ENCODE peak calls at places on chromosomes 12 and 14, in seven cellular contexts. T, H, Z, X, O, D and Q are unnamed samples. For H3K27me3, the result is how much of the 10 kb centered on the place peaks cover.

GRCh38 chr12:6768385-6769002 is 2.3 kb downstream of the PTMS start:
- DNase-seq in T (no peak), H (no peak), Z (no peak), X (peak), O (no peak), D (no peak), Q (no peak)

GRCh38 chr12:16062611-16063010 is 151.5 kb downstream of the DERA start:
- DNase-seq in T (no peak), H (peak), Z (no peak), X (no peak), O (no peak), D (no peak), Q (no peak)

GRCh38 chr14:60090864-60091519 is 731 bp upstream of the PCNX4 start:
- DNase-seq in T (peak), H (peak), Z (peak), X (peak), O (no peak), D (peak), Q (peak)

GRCh38 chr14:105861985-105862465 is 335.6 kb downstream of the TMEM121 start:
- DNase-seq in T (no peak), H (no peak), Z (peak), X (no peak), O (no peak), D (no peak), Q (peak)

GRCh38 chr12:124537525-124538193 is 29.8 kb downstream of the NCOR2 start:
- DNase-seq in T (no peak), H (no peak), Z (no peak), X (no peak), O (no peak), D (no peak), Q (no peak)

GRCh38 chr14:69170848-69171247 is 17.9 kb upstream of the DCAF5 start:
- DNase-seq in T (no peak), H (no peak), Z (no peak), X (no peak), O (no peak), D (no peak), Q (no peak)

GRCh38 chr12:118359541-118359915 is 13.2 kb downstream of the TAOK3 start:
- DNase-seq in T (no peak), H (no peak), Z (peak), X (no peak), O (no peak), D (no peak), Q (no peak)

GRCh38 chr14:94407906-94408305 is 19.5 kb upstream of the SERPINA1 start:
- DNase-seq in T (no peak), H (no peak), Z (no peak), X (no peak), O (no peak), D (no peak), Q (no peak)

GRCh38 chr12:93857279-93857894 is 180.2 kb downstream of the CRADD start:
- DNase-seq in T (no peak), H (peak), Z (no peak), X (no peak), O (no peak), D (no peak), Q (no peak)

GRCh38 chr14:52033131-52033642 is 35.7 kb downstream of the NID2 start:
- DNase-seq in T (no peak), H (no peak), Z (no peak), X (no peak), O (no peak), D (no peak), Q (no peak)

GRCh38 chr12:110641512-110641911 is 27.6 kb downstream of the TCTN1 start:
- DNase-seq in T (peak), H (no peak), Z (no peak), X (peak), O (no peak), D (no peak), Q (no peak)

GRCh38 chr14:23435540-23436326 is at the start of gene MYH7:
- DNase-seq in T (no peak), H (no peak), Z (no peak), X (peak), O (no peak), D (no peak), Q (no peak)

GRCh38 chr12:852864-853263 is 96.6 kb downstream of the RAD52 start:
- DNase-seq in T (no peak), H (no peak), Z (no peak), X (no peak), O (no peak), D (no peak), Q (no peak)
- H3K4me3 ChIP-seq in T (no peak), H (no peak), Z (no peak), X (no peak), O (no peak), D (no peak), Q (no peak)

GRCh38 chr14:102665665-102666064 is 73.2 kb downstream of the RCOR1 start:
- DNase-seq in T (no peak), H (no peak), Z (no peak), X (no peak), O (no peak), D (no peak), Q (no peak)
- H3K27me3 ChIP-seq in T (under half), H (under half), Z (under half), X (under half), O (under half), D (under half), Q (under half)

DNA sequence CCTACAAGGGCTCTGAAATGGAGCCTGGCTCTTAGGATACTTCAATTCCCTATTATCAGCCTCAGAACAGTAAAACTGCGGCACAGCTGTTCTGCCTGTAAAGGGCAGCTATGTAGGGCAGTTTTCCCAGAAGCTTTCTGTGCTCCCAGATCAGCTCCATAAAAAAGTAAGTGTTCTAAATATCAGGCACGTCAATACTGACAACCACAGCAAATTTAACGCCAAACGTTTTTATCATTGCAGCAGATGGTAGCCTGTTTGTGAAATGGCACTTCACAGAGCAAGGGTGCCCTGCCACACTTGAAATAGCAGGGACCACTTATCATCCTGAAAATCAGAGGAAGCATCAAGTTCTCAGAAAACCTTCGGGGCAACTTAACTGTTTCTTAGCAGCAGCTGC is 54.8 kb upstream of the PTHLH start:
- DNase-seq in T (no peak), H (no peak), Z (no peak), X (no peak), O (no peak), D (no peak), Q (no peak)
- H3K4me3 ChIP-seq in T (no peak), H (no peak), Z (no peak), X (no peak), O (no peak), D (no peak), Q (no peak)

DNA sequence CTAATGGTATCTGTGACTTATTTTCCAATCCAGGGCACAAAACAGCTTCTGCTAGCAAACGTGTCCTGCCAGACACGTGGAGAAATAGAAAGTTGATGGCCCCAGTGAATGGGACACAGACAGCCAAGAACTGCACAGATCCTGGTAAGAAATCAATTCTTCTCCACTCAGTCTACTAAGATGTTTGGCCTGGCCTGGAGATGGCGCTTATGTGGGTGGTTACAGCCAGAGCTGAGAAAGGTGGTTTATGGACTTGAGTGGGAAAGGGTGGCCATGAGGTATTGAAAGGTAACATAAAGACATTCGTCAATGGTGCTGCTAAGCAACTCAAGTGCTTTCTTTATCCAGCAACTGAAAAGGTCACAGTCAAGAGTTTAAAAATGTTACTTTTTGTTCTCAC is 2.9 kb downstream of the SLC24A4 start:
- DNase-seq in T (no peak), H (no peak), Z (no peak), X (peak), O (no peak), D (no peak), Q (no peak)
- H3K27me3 ChIP-seq in T (under half), H (under half), Z (under half), X (half or more), O (under half), D (half or more), Q (under half)

GRCh38 chr12:123075092-123075491 is 75.8 kb downstream of the PITPNM2 start:
- DNase-seq in T (no peak), H (peak), Z (no peak), X (no peak), O (no peak), D (no peak), Q (no peak)

GRCh38 chr12:123071401-123072304 is 79.2 kb downstream of the PITPNM2 start:
- DNase-seq in T (peak), H (no peak), Z (no peak), X (no peak), O (no peak), D (no peak), Q (no peak)

GRCh38 chr12:123075591-123076171 is 75.2 kb downstream of the PITPNM2 start:
- DNase-seq in T (peak), H (no peak), Z (peak), X (peak), O (no peak), D (peak), Q (peak)

GRCh38 chr12:123076604-123077297 is 74.1 kb downstream of the PITPNM2 start:
- DNase-seq in T (no peak), H (peak), Z (peak), X (no peak), O (no peak), D (no peak), Q (no peak)

GRCh38 chr12:123073962-123074801 is 76.7 kb downstream of the PITPNM2 start:
- DNase-seq in T (no peak), H (no peak), Z (no peak), X (no peak), O (no peak), D (no peak), Q (no peak)
- H3K4me3 ChIP-seq in T (no peak), H (no peak), Z (peak), X (no peak), O (no peak), D (no peak), Q (no peak)

GRCh38 chr12:114221136-114221838 is 184.7 kb downstream of the TBX5 start:
- DNase-seq in T (no peak), H (no peak), Z (no peak), X (no peak), O (no peak), D (no peak), Q (no peak)
- H3K27me3 ChIP-seq in T (under half), H (under half), Z (under half), X (under half), O (under half), D (under half), Q (under half)

GRCh38 chr12:39071611-39072010 is 166.2 kb upstream of the CPNE8 start:
- DNase-seq in T (no peak), H (no peak), Z (no peak), X (no peak), O (no peak), D (no peak), Q (no peak)
- H3K4me3 ChIP-seq in T (no peak), H (no peak), Z (no peak), X (no peak), O (no peak), D (no peak), Q (no peak)

GRCh38 chr14:65332141-65332871 is 80.2 kb upstream of the FUT8 start:
- DNase-seq in T (no peak), H (peak), Z (no peak), X (no peak), O (no peak), D (no peak), Q (peak)
- H3K27me3 ChIP-seq in T (under half), H (under half), Z (under half), X (under half), O (under half), D (under half), Q (under half)

GRCh38 chr12:129607756-129608155 is 296.1 kb downstream of the TMEM132D start:
- DNase-seq in T (no peak), H (no peak), Z (no peak), X (no peak), O (no peak), D (no peak), Q (no peak)
- H3K4me3 ChIP-seq in T (no peak), H (no peak), Z (no peak), X (no peak), O (no peak), D (no peak), Q (no peak)